ENCODE peak calls at places on chromosomes 6 and 20, in five cellular contexts. F, G, S, H and N are unnamed samples.

GRCh38 chr20:8062781-8063180 is 43.2 kb upstream of the TMX4 start:
- DNase-seq in H (no peak), F (no peak), S (no peak), G (no peak), N (no peak)

GRCh38 chr6:100664274-100665040 is 199.7 kb upstream of the SIM1 start:
- DNase-seq in F (no peak), G (peak), S (no peak), H (no peak), N (peak)

GRCh38 chr6:158039571-158040050 is 57.9 kb downstream of the SYNJ2 start:
- DNase-seq in S (no peak), H (no peak), F (no peak), G (peak), N (no peak)

GRCh38 chr6:16991981-16992629 is 109.7 kb upstream of the STMND1 start:
- DNase-seq in H (no peak), G (no peak), F (no peak), S (no peak), N (no peak)

GRCh38 chr6:81752084-81752968 is at the start of gene TENT5A:
- DNase-seq in G (peak), F (no peak), S (peak), H (peak), N (peak)

GRCh38 chr20:43915209-43916072 is 789 bp downstream of the TOX2 start:
- DNase-seq in S (no peak), F (no peak), G (no peak), H (peak), N (peak)

GRCh38 chr6:77876300-77876699 is 223.5 kb downstream of the MEI4 start:
- DNase-seq in H (no peak), F (no peak), S (no peak), G (no peak), N (no peak)

GRCh38 chr20:36465109-36466080 is 75.9 kb upstream of the MYL9 start:
- DNase-seq in S (peak), H (no peak), G (peak), F (peak), N (peak)

GRCh38 chr6:23174781-23175361 is 605.5 kb downstream of the HDGFL1 start:
- DNase-seq in F (peak), H (no peak), S (peak), G (peak), N (no peak)

GRCh38 chr20:20782221-20782620 is 69.8 kb upstream of the RALGAPA2 start:
- DNase-seq in G (no peak), S (no peak), H (no peak), F (no peak), N (no peak)

GRCh38 chr20:33437141-33437911 is 6.2 kb downstream of the SNTA1 start:
- DNase-seq in S (no peak), G (no peak), F (no peak), H (no peak), N (no peak)

GRCh38 chr20:61757678-61758555 is 307.8 kb downstream of the TAF4 start:
- DNase-seq in H (no peak), G (no peak), F (no peak), S (no peak), N (no peak)

GRCh38 chr20:50029697-50030428 is 47.1 kb downstream of the SNAI1 start:
- DNase-seq in S (no peak), G (peak), H (peak), F (no peak), N (no peak)

GRCh38 chr6:139587469-139587868 is 213.0 kb upstream of the CITED2 start:
- DNase-seq in F (no peak), S (no peak), G (peak), H (no peak), N (no peak)

GRCh38 chr20:30811896-30812671 is 445.4 kb upstream of the DEFB115 start:
- DNase-seq in F (no peak), S (no peak), H (peak), G (no peak), N (peak)

GRCh38 chr6:140487586-140487985 is 1113.1 kb upstream of the CITED2 start:
- DNase-seq in G (no peak), H (no peak), S (no peak), F (no peak), N (no peak)

GRCh38 chr6:90025418-90026089 is 131.3 kb downstream of the GJA10 start:
- DNase-seq in G (peak), H (peak), F (no peak), S (peak), N (no peak)

GRCh38 chr6:35808688-35809087 is 3.5 kb downstream of the LHFPL5 start:
- DNase-seq in S (no peak), H (no peak), G (no peak), F (no peak), N (no peak)

GRCh38 chr20:23151008-23151703 is 65.0 kb upstream of the CD93 start:
- DNase-seq in H (no peak), G (no peak), S (no peak), F (no peak), N (no peak)

GRCh38 chr6:128617285-128617684 is 96.9 kb upstream of the PTPRK start:
- DNase-seq in S (no peak), G (no peak), F (no peak), H (no peak), N (no peak)

DNA sequence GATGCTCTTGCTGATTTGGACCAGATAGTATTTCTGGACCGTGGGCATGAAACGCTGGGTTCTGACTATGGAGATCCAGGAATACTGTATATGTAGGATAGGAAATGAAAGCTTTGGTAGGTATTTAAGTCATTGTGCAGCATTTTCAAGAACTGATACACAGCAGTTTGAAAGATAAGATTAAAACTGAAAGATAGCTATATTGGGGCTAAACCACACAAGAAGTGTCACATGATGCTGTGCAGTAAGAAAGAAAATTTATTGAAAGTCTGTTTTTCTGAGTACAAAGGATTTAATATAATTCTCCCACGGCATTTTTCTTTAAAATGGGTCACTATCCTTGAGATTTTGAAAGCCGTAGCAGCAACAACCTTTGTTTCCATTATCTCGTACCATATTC is 305 bp downstream of the IL17A start:
- DNase-seq in F (no peak), H (no peak), G (no peak), S (no peak), N (no peak)
- TF ChIP-seq REST in F (no peak), H (no peak), G (no peak), S (no peak), N (no peak)

GRCh38 chr20:48214601-48215000 is 429.3 kb upstream of the SULF2 start:
- DNase-seq in G (no peak), S (no peak), H (no peak), F (no peak), N (no peak)
- H3K27ac ChIP-seq in G (no peak), S (no peak), H (no peak), F (no peak), N (no peak)

DNA sequence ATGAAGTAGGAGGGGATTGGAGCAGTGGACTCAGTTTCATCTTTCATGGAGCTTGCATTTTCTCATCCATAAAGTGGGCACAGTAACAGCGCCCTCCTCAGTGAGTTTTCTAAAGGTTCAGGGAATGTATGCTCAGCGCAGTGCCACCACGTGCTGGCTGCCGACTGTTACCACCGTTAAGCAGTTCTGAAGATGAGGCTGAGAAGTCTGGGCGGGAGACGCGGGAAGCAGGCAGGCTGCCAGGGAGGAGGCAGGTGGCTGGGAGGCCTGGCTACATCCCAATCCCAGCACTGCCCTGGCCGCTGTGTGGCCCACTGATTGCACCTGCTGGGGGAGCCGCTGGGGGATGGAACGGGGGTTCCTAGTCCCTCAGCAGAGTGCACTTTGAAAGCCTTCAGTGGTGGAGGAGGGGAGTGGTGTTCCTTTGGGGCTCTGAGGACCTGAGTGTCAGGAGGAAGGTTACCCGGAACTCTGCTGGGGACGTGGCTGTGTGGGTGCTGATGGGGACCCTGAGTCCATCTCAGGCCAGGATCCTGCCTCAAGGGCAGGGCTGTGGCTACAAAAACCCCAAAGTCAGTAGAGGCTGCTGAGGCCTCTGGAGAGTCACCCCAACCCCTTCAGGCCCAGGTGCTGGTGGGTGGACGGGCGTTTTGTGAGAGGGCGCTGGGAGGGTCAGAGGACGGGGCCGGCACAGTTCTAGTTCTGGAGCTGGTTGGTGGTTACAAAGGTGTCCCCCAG is 28.0 kb upstream of the PHACTR3 start:
- DNase-seq in H (peak), G (no peak), F (no peak), S (no peak), N (peak)
- TF ChIP-seq REST in H (no peak), G (no peak), F (no peak), S (no peak), N (no peak)

DNA sequence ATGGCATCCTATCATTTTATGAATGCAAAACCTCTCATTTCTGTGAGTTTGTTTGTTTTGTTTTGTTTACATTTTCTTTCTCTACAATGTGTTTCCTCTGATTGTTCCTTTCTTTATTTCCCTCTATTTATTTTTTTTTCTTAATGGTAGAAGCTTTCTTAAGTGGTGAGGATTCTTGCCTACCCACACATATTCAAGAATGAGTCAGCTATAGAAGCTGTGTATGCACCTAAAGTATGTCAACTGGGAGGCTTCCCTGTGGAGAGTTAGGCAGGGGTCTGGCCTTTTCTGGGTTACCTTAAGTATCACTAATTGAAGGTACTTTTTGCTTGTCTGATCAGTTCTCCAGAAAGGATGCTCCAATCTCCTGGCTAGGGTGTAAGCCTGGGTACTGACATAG is 354.0 kb downstream of the ESR1 start:
- DNase-seq in F (no peak), S (no peak), H (no peak), G (no peak), N (no peak)
- H3K27ac ChIP-seq in F (no peak), S (no peak), H (no peak), G (no peak), N (no peak)

DNA sequence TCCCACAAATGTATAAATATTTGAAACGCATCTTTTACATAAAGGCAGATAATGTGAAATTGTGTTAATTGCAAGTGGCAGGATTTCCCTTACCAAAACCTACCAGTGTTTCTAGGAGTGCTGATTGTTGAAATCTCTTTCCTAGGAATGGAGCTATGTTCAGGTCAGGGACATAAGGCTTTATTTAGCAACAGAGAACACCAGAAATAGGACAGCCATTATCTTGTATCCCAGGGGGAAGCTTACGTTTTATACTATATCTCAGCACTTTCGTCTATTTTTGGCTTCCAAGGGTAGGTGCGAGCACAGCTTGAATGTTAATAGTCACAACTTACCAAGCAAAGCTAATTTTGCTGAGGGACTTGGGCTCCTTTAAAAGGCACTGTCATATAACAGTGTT is 94.1 kb downstream of the SYCP2 start:
- DNase-seq in F (no peak), S (no peak), G (no peak), H (no peak), N (no peak)
- TF ChIP-seq REST in F (no peak), S (no peak), G (no peak), H (no peak), N (no peak)

GRCh38 chr6:57305112-57305511 is 12.3 kb upstream of the PRIM2 start:
- DNase-seq in S (no peak), H (no peak), G (no peak), F (no peak), N (no peak)

GRCh38 chr6:57305754-57306153 is 11.7 kb upstream of the PRIM2 start:
- DNase-seq in H (no peak), G (no peak), F (no peak), S (no peak), N (no peak)

GRCh38 chr6:57302477-57302876 is 15.0 kb upstream of the PRIM2 start:
- DNase-seq in G (no peak), H (no peak), F (no peak), S (no peak), N (no peak)

GRCh38 chr6:57303931-57304681 is 13.3 kb upstream of the PRIM2 start:
- DNase-seq in F (no peak), G (no peak), S (no peak), H (peak), N (no peak)

GRCh38 chr6:57301755-57302154 is 15.7 kb upstream of the PRIM2 start:
- DNase-seq in H (no peak), S (no peak), F (no peak), G (no peak), N (no peak)
- H3K27ac ChIP-seq in H (no peak), S (no peak), F (no peak), G (no peak), N (no peak)